ENCODE peak calls at places on chromosomes 5 and 9, in nine cellular contexts. One of them, this sample, is unnamed.

GRCh38 chr5:93581738-93582414 is 857 bp upstream of the NR2F1-AS1 start:
- DNase-seq in NCI-H446 treated with DMSO at 0.1 percent for 48 hours: peak
- DNase-seq in stimulated activated CD8-positive, alpha-beta memory T cell treated with anti-CD3 and anti-CD28 coated beads, Interleukin-7, amount 100 ng/mL, for 1 hour: no peak
- DNase-seq in neural crest cell: no peak
- DNase-seq in uterus: no peak
- DNase-seq in stimulated activated CD4-positive, alpha-beta T cell treated with anti-CD3 and anti-CD28 coated beads, Interleukin-2, amount 100 ng/mL, for 48 hours: no peak
- DNase-seq in EL: peak
- DNase-seq in activated CD8-positive, alpha-beta memory T cell treated with anti-CD3 and anti-CD28 coated beads for 48 hours: no peak
- DNase-seq in A549: peak
- DNase-seq in this sample: peak

GRCh38 chr5:100706796-100707195 is 171.6 kb downstream of the FAM174A start:
- DNase-seq in NCI-H446 treated with DMSO at 0.1 percent for 48 hours: no peak
- DNase-seq in stimulated activated CD8-positive, alpha-beta memory T cell treated with anti-CD3 and anti-CD28 coated beads, Interleukin-7, amount 100 ng/mL, for 1 hour: no peak
- DNase-seq in neural crest cell: no peak
- DNase-seq in uterus: no peak
- DNase-seq in stimulated activated CD4-positive, alpha-beta T cell treated with anti-CD3 and anti-CD28 coated beads, Interleukin-2, amount 100 ng/mL, for 48 hours: no peak
- DNase-seq in EL: no peak
- DNase-seq in activated CD8-positive, alpha-beta memory T cell treated with anti-CD3 and anti-CD28 coated beads for 48 hours: no peak
- DNase-seq in A549: peak
- DNase-seq in this sample: no peak

GRCh38 chr5:105145152-105145551 is 1582.6 kb upstream of the NUDT12 start:
- DNase-seq in NCI-H446 treated with DMSO at 0.1 percent for 48 hours: no peak
- DNase-seq in stimulated activated CD8-positive, alpha-beta memory T cell treated with anti-CD3 and anti-CD28 coated beads, Interleukin-7, amount 100 ng/mL, for 1 hour: no peak
- DNase-seq in neural crest cell: no peak
- DNase-seq in uterus: no peak
- DNase-seq in stimulated activated CD4-positive, alpha-beta T cell treated with anti-CD3 and anti-CD28 coated beads, Interleukin-2, amount 100 ng/mL, for 48 hours: no peak
- DNase-seq in EL: no peak
- DNase-seq in activated CD8-positive, alpha-beta memory T cell treated with anti-CD3 and anti-CD28 coated beads for 48 hours: no peak
- DNase-seq in A549: no peak
- DNase-seq in this sample: no peak

GRCh38 chr5:68376931-68377330 is 161.4 kb downstream of the PIK3R1 start:
- DNase-seq in NCI-H446 treated with DMSO at 0.1 percent for 48 hours: no peak
- DNase-seq in stimulated activated CD8-positive, alpha-beta memory T cell treated with anti-CD3 and anti-CD28 coated beads, Interleukin-7, amount 100 ng/mL, for 1 hour: no peak
- DNase-seq in neural crest cell: no peak
- DNase-seq in uterus: no peak
- DNase-seq in stimulated activated CD4-positive, alpha-beta T cell treated with anti-CD3 and anti-CD28 coated beads, Interleukin-2, amount 100 ng/mL, for 48 hours: no peak
- DNase-seq in EL: no peak
- DNase-seq in activated CD8-positive, alpha-beta memory T cell treated with anti-CD3 and anti-CD28 coated beads for 48 hours: no peak
- DNase-seq in A549: no peak
- DNase-seq in this sample: no peak

GRCh38 chr9:74609671-74610416 is 112.7 kb downstream of the RORB start:
- DNase-seq in NCI-H446 treated with DMSO at 0.1 percent for 48 hours: no peak
- DNase-seq in stimulated activated CD8-positive, alpha-beta memory T cell treated with anti-CD3 and anti-CD28 coated beads, Interleukin-7, amount 100 ng/mL, for 1 hour: no peak
- DNase-seq in neural crest cell: no peak
- DNase-seq in uterus: no peak
- DNase-seq in stimulated activated CD4-positive, alpha-beta T cell treated with anti-CD3 and anti-CD28 coated beads, Interleukin-2, amount 100 ng/mL, for 48 hours: no peak
- DNase-seq in EL: no peak
- DNase-seq in activated CD8-positive, alpha-beta memory T cell treated with anti-CD3 and anti-CD28 coated beads for 48 hours: no peak
- DNase-seq in A549: peak
- DNase-seq in this sample: no peak

GRCh38 chr5:61625682-61626620 is 293.9 kb downstream of the ZSWIM6 start:
- DNase-seq in NCI-H446 treated with DMSO at 0.1 percent for 48 hours: no peak
- DNase-seq in stimulated activated CD8-positive, alpha-beta memory T cell treated with anti-CD3 and anti-CD28 coated beads, Interleukin-7, amount 100 ng/mL, for 1 hour: no peak
- DNase-seq in neural crest cell: peak
- DNase-seq in uterus: peak
- DNase-seq in stimulated activated CD4-positive, alpha-beta T cell treated with anti-CD3 and anti-CD28 coated beads, Interleukin-2, amount 100 ng/mL, for 48 hours: peak
- DNase-seq in EL: peak
- DNase-seq in activated CD8-positive, alpha-beta memory T cell treated with anti-CD3 and anti-CD28 coated beads for 48 hours: peak
- DNase-seq in A549: peak
- DNase-seq in this sample: no peak

GRCh38 chr5:52598954-52599353 is 188.8 kb upstream of the ITGA1 start:
- DNase-seq in NCI-H446 treated with DMSO at 0.1 percent for 48 hours: no peak
- DNase-seq in stimulated activated CD8-positive, alpha-beta memory T cell treated with anti-CD3 and anti-CD28 coated beads, Interleukin-7, amount 100 ng/mL, for 1 hour: no peak
- DNase-seq in neural crest cell: no peak
- DNase-seq in uterus: no peak
- DNase-seq in stimulated activated CD4-positive, alpha-beta T cell treated with anti-CD3 and anti-CD28 coated beads, Interleukin-2, amount 100 ng/mL, for 48 hours: no peak
- DNase-seq in EL: no peak
- DNase-seq in activated CD8-positive, alpha-beta memory T cell treated with anti-CD3 and anti-CD28 coated beads for 48 hours: no peak
- DNase-seq in A549: no peak
- DNase-seq in this sample: no peak

GRCh38 chr5:137778772-137779564 is 24.8 kb upstream of the HNRNPA0 start:
- DNase-seq in NCI-H446 treated with DMSO at 0.1 percent for 48 hours: no peak
- DNase-seq in stimulated activated CD8-positive, alpha-beta memory T cell treated with anti-CD3 and anti-CD28 coated beads, Interleukin-7, amount 100 ng/mL, for 1 hour: no peak
- DNase-seq in neural crest cell: peak
- DNase-seq in uterus: no peak
- DNase-seq in stimulated activated CD4-positive, alpha-beta T cell treated with anti-CD3 and anti-CD28 coated beads, Interleukin-2, amount 100 ng/mL, for 48 hours: no peak
- DNase-seq in EL: peak
- DNase-seq in activated CD8-positive, alpha-beta memory T cell treated with anti-CD3 and anti-CD28 coated beads for 48 hours: no peak
- DNase-seq in A549: peak
- DNase-seq in this sample: no peak

GRCh38 chr5:963673-964531 is 44.7 kb upstream of the NKD2 start:
- DNase-seq in NCI-H446 treated with DMSO at 0.1 percent for 48 hours: no peak
- DNase-seq in stimulated activated CD8-positive, alpha-beta memory T cell treated with anti-CD3 and anti-CD28 coated beads, Interleukin-7, amount 100 ng/mL, for 1 hour: no peak
- DNase-seq in neural crest cell: no peak
- DNase-seq in uterus: no peak
- DNase-seq in stimulated activated CD4-positive, alpha-beta T cell treated with anti-CD3 and anti-CD28 coated beads, Interleukin-2, amount 100 ng/mL, for 48 hours: peak
- DNase-seq in EL: no peak
- DNase-seq in activated CD8-positive, alpha-beta memory T cell treated with anti-CD3 and anti-CD28 coated beads for 48 hours: no peak
- DNase-seq in A549: no peak
- DNase-seq in this sample: no peak

GRCh38 chr5:141760193-141760592 is 78.2 kb upstream of the ARAP3 start:
- DNase-seq in NCI-H446 treated with DMSO at 0.1 percent for 48 hours: no peak
- DNase-seq in stimulated activated CD8-positive, alpha-beta memory T cell treated with anti-CD3 and anti-CD28 coated beads, Interleukin-7, amount 100 ng/mL, for 1 hour: no peak
- DNase-seq in neural crest cell: no peak
- DNase-seq in uterus: no peak
- DNase-seq in stimulated activated CD4-positive, alpha-beta T cell treated with anti-CD3 and anti-CD28 coated beads, Interleukin-2, amount 100 ng/mL, for 48 hours: no peak
- DNase-seq in EL: no peak
- DNase-seq in activated CD8-positive, alpha-beta memory T cell treated with anti-CD3 and anti-CD28 coated beads for 48 hours: no peak
- DNase-seq in A549: peak
- DNase-seq in this sample: no peak

GRCh38 chr5:2686296-2686695 is 65.2 kb downstream of the IRX2 start:
- DNase-seq in NCI-H446 treated with DMSO at 0.1 percent for 48 hours: no peak
- DNase-seq in stimulated activated CD8-positive, alpha-beta memory T cell treated with anti-CD3 and anti-CD28 coated beads, Interleukin-7, amount 100 ng/mL, for 1 hour: no peak
- DNase-seq in neural crest cell: no peak
- DNase-seq in uterus: no peak
- DNase-seq in stimulated activated CD4-positive, alpha-beta T cell treated with anti-CD3 and anti-CD28 coated beads, Interleukin-2, amount 100 ng/mL, for 48 hours: no peak
- DNase-seq in EL: no peak
- DNase-seq in activated CD8-positive, alpha-beta memory T cell treated with anti-CD3 and anti-CD28 coated beads for 48 hours: no peak
- DNase-seq in A549: no peak
- DNase-seq in this sample: no peak

GRCh38 chr9:114830546-114830945 is 24.7 kb upstream of the TNFSF15 start:
- DNase-seq in NCI-H446 treated with DMSO at 0.1 percent for 48 hours: no peak
- DNase-seq in stimulated activated CD8-positive, alpha-beta memory T cell treated with anti-CD3 and anti-CD28 coated beads, Interleukin-7, amount 100 ng/mL, for 1 hour: no peak
- DNase-seq in neural crest cell: no peak
- DNase-seq in uterus: no peak
- DNase-seq in stimulated activated CD4-positive, alpha-beta T cell treated with anti-CD3 and anti-CD28 coated beads, Interleukin-2, amount 100 ng/mL, for 48 hours: no peak
- DNase-seq in EL: no peak
- DNase-seq in activated CD8-positive, alpha-beta memory T cell treated with anti-CD3 and anti-CD28 coated beads for 48 hours: no peak
- DNase-seq in A549: no peak
- DNase-seq in this sample: no peak

GRCh38 chr5:149256451-149256850 is 15.2 kb upstream of the AFAP1L1 start:
- DNase-seq in NCI-H446 treated with DMSO at 0.1 percent for 48 hours: no peak
- DNase-seq in stimulated activated CD8-positive, alpha-beta memory T cell treated with anti-CD3 and anti-CD28 coated beads, Interleukin-7, amount 100 ng/mL, for 1 hour: no peak
- DNase-seq in neural crest cell: no peak
- DNase-seq in uterus: no peak
- DNase-seq in stimulated activated CD4-positive, alpha-beta T cell treated with anti-CD3 and anti-CD28 coated beads, Interleukin-2, amount 100 ng/mL, for 48 hours: no peak
- DNase-seq in EL: peak
- DNase-seq in activated CD8-positive, alpha-beta memory T cell treated with anti-CD3 and anti-CD28 coated beads for 48 hours: no peak
- DNase-seq in A549: no peak
- DNase-seq in this sample: no peak

GRCh38 chr5:149215478-149216042 is 56.1 kb upstream of the AFAP1L1 start:
- DNase-seq in NCI-H446 treated with DMSO at 0.1 percent for 48 hours: no peak
- DNase-seq in stimulated activated CD8-positive, alpha-beta memory T cell treated with anti-CD3 and anti-CD28 coated beads, Interleukin-7, amount 100 ng/mL, for 1 hour: no peak
- DNase-seq in neural crest cell: no peak
- DNase-seq in uterus: peak
- DNase-seq in stimulated activated CD4-positive, alpha-beta T cell treated with anti-CD3 and anti-CD28 coated beads, Interleukin-2, amount 100 ng/mL, for 48 hours: no peak
- DNase-seq in EL: peak
- DNase-seq in activated CD8-positive, alpha-beta memory T cell treated with anti-CD3 and anti-CD28 coated beads for 48 hours: no peak
- DNase-seq in A549: no peak
- DNase-seq in this sample: no peak

GRCh38 chr9:97981828-97982164 is 1.3 kb upstream of the ANP32B start:
- DNase-seq in NCI-H446 treated with DMSO at 0.1 percent for 48 hours: no peak
- DNase-seq in stimulated activated CD8-positive, alpha-beta memory T cell treated with anti-CD3 and anti-CD28 coated beads, Interleukin-7, amount 100 ng/mL, for 1 hour: no peak
- DNase-seq in neural crest cell: no peak
- DNase-seq in uterus: no peak
- DNase-seq in stimulated activated CD4-positive, alpha-beta T cell treated with anti-CD3 and anti-CD28 coated beads, Interleukin-2, amount 100 ng/mL, for 48 hours: no peak
- DNase-seq in EL: no peak
- DNase-seq in activated CD8-positive, alpha-beta memory T cell treated with anti-CD3 and anti-CD28 coated beads for 48 hours: no peak
- DNase-seq in A549: no peak
- DNase-seq in this sample: peak

GRCh38 chr5:67636091-67636490 is 439.5 kb upstream of the CD180 start:
- DNase-seq in NCI-H446 treated with DMSO at 0.1 percent for 48 hours: no peak
- DNase-seq in stimulated activated CD8-positive, alpha-beta memory T cell treated with anti-CD3 and anti-CD28 coated beads, Interleukin-7, amount 100 ng/mL, for 1 hour: no peak
- DNase-seq in neural crest cell: no peak
- DNase-seq in uterus: peak
- DNase-seq in stimulated activated CD4-positive, alpha-beta T cell treated with anti-CD3 and anti-CD28 coated beads, Interleukin-2, amount 100 ng/mL, for 48 hours: no peak
- DNase-seq in EL: no peak
- DNase-seq in activated CD8-positive, alpha-beta memory T cell treated with anti-CD3 and anti-CD28 coated beads for 48 hours: no peak
- DNase-seq in A549: no peak
- DNase-seq in this sample: no peak

GRCh38 chr5:143002459-143003327 is 232.5 kb downstream of the ARHGAP26 start:
- DNase-seq in NCI-H446 treated with DMSO at 0.1 percent for 48 hours: peak
- DNase-seq in stimulated activated CD8-positive, alpha-beta memory T cell treated with anti-CD3 and anti-CD28 coated beads, Interleukin-7, amount 100 ng/mL, for 1 hour: peak
- DNase-seq in neural crest cell: no peak
- DNase-seq in uterus: no peak
- DNase-seq in stimulated activated CD4-positive, alpha-beta T cell treated with anti-CD3 and anti-CD28 coated beads, Interleukin-2, amount 100 ng/mL, for 48 hours: no peak
- DNase-seq in EL: peak
- DNase-seq in activated CD8-positive, alpha-beta memory T cell treated with anti-CD3 and anti-CD28 coated beads for 48 hours: no peak
- DNase-seq in A549: peak
- DNase-seq in this sample: no peak

GRCh38 chr9:134606951-134607733 is 34.5 kb upstream of the COL5A1 start:
- DNase-seq in NCI-H446 treated with DMSO at 0.1 percent for 48 hours: no peak
- DNase-seq in stimulated activated CD8-positive, alpha-beta memory T cell treated with anti-CD3 and anti-CD28 coated beads, Interleukin-7, amount 100 ng/mL, for 1 hour: no peak
- DNase-seq in neural crest cell: no peak
- DNase-seq in uterus: peak
- DNase-seq in stimulated activated CD4-positive, alpha-beta T cell treated with anti-CD3 and anti-CD28 coated beads, Interleukin-2, amount 100 ng/mL, for 48 hours: no peak
- DNase-seq in EL: no peak
- DNase-seq in activated CD8-positive, alpha-beta memory T cell treated with anti-CD3 and anti-CD28 coated beads for 48 hours: no peak
- DNase-seq in A549: no peak
- DNase-seq in this sample: no peak

GRCh38 chr5:158140120-158140778 is 281.3 kb upstream of the CLINT1 start:
- DNase-seq in NCI-H446 treated with DMSO at 0.1 percent for 48 hours: peak
- DNase-seq in stimulated activated CD8-positive, alpha-beta memory T cell treated with anti-CD3 and anti-CD28 coated beads, Interleukin-7, amount 100 ng/mL, for 1 hour: no peak
- DNase-seq in neural crest cell: no peak
- DNase-seq in uterus: peak
- DNase-seq in stimulated activated CD4-positive, alpha-beta T cell treated with anti-CD3 and anti-CD28 coated beads, Interleukin-2, amount 100 ng/mL, for 48 hours: no peak
- DNase-seq in EL: peak
- DNase-seq in activated CD8-positive, alpha-beta memory T cell treated with anti-CD3 and anti-CD28 coated beads for 48 hours: no peak
- DNase-seq in A549: no peak
- DNase-seq in this sample: no peak

GRCh38 chr9:129125478-129125877 is 14.3 kb downstream of the PTPA start:
- DNase-seq in NCI-H446 treated with DMSO at 0.1 percent for 48 hours: no peak
- DNase-seq in stimulated activated CD8-positive, alpha-beta memory T cell treated with anti-CD3 and anti-CD28 coated beads, Interleukin-7, amount 100 ng/mL, for 1 hour: no peak
- DNase-seq in neural crest cell: no peak
- DNase-seq in uterus: no peak
- DNase-seq in stimulated activated CD4-positive, alpha-beta T cell treated with anti-CD3 and anti-CD28 coated beads, Interleukin-2, amount 100 ng/mL, for 48 hours: no peak
- DNase-seq in EL: peak
- DNase-seq in activated CD8-positive, alpha-beta memory T cell treated with anti-CD3 and anti-CD28 coated beads for 48 hours: no peak
- DNase-seq in A549: peak
- DNase-seq in this sample: no peak

GRCh38 chr5:82105457-82105856 is 133.6 kb downstream of the ATG10 start:
- DNase-seq in NCI-H446 treated with DMSO at 0.1 percent for 48 hours: no peak
- DNase-seq in stimulated activated CD8-positive, alpha-beta memory T cell treated with anti-CD3 and anti-CD28 coated beads, Interleukin-7, amount 100 ng/mL, for 1 hour: no peak
- DNase-seq in neural crest cell: no peak
- DNase-seq in uterus: no peak
- DNase-seq in stimulated activated CD4-positive, alpha-beta T cell treated with anti-CD3 and anti-CD28 coated beads, Interleukin-2, amount 100 ng/mL, for 48 hours: no peak
- DNase-seq in EL: no peak
- DNase-seq in activated CD8-positive, alpha-beta memory T cell treated with anti-CD3 and anti-CD28 coated beads for 48 hours: no peak
- DNase-seq in A549: no peak
- DNase-seq in this sample: no peak

GRCh38 chr5:40688127-40688756 is 8.5 kb downstream of the PTGER4 start:
- DNase-seq in NCI-H446 treated with DMSO at 0.1 percent for 48 hours: peak
- DNase-seq in stimulated activated CD8-positive, alpha-beta memory T cell treated with anti-CD3 and anti-CD28 coated beads, Interleukin-7, amount 100 ng/mL, for 1 hour: peak
- DNase-seq in neural crest cell: peak
- DNase-seq in uterus: peak
- DNase-seq in stimulated activated CD4-positive, alpha-beta T cell treated with anti-CD3 and anti-CD28 coated beads, Interleukin-2, amount 100 ng/mL, for 48 hours: peak
- DNase-seq in EL: peak
- DNase-seq in activated CD8-positive, alpha-beta memory T cell treated with anti-CD3 and anti-CD28 coated beads for 48 hours: peak
- DNase-seq in A549: peak
- DNase-seq in this sample: peak

GRCh38 chr5:132298305-132298704 is 4.1 kb downstream of the SLC22A4 start:
- DNase-seq in NCI-H446 treated with DMSO at 0.1 percent for 48 hours: no peak
- DNase-seq in stimulated activated CD8-positive, alpha-beta memory T cell treated with anti-CD3 and anti-CD28 coated beads, Interleukin-7, amount 100 ng/mL, for 1 hour: no peak
- DNase-seq in neural crest cell: no peak
- DNase-seq in uterus: no peak
- DNase-seq in stimulated activated CD4-positive, alpha-beta T cell treated with anti-CD3 and anti-CD28 coated beads, Interleukin-2, amount 100 ng/mL, for 48 hours: no peak
- DNase-seq in EL: no peak
- DNase-seq in activated CD8-positive, alpha-beta memory T cell treated with anti-CD3 and anti-CD28 coated beads for 48 hours: no peak
- DNase-seq in A549: no peak
- DNase-seq in this sample: no peak